ENCODE peak calls at places on chromosomes 5 and 9, in four cellular contexts. One of them, this sample, is unnamed.
A peak's percentile ranks its signal among the peaks of the same experiment; 100 is the strongest.

GRCh38 chr9:79490657-79491250 is 81.0 kb upstream of the TLE4 start:
- DNase-seq in LNCaP clone FGC: peak; percentile 26
- DNase-seq in colonic mucosa: no peak
- DNase-seq in thoracic aorta: no peak
- DNase-seq in this sample: no peak

GRCh38 chr5:108642170-108642906 is 105.4 kb upstream of the FER start:
- DNase-seq in LNCaP clone FGC: peak; percentile 46
- DNase-seq in colonic mucosa: peak; percentile 66
- DNase-seq in thoracic aorta: no peak
- DNase-seq in this sample: peak; percentile 35

GRCh38 chr5:145375521-145375920 is 459.6 kb downstream of the PRELID2 start:
- DNase-seq in colonic mucosa: no peak
- DNase-seq in thoracic aorta: no peak
- DNase-seq in LNCaP clone FGC: no peak
- DNase-seq in this sample: no peak

GRCh38 chr9:129506892-129507291 is 114.0 kb downstream of the C9orf50 start:
- DNase-seq in thoracic aorta: no peak
- DNase-seq in colonic mucosa: no peak
- DNase-seq in LNCaP clone FGC: no peak
- DNase-seq in this sample: no peak

GRCh38 chr5:124252751-124253146 is 493.7 kb downstream of the ZNF608 start:
- DNase-seq in colonic mucosa: no peak
- DNase-seq in LNCaP clone FGC: no peak
- DNase-seq in thoracic aorta: no peak
- DNase-seq in this sample: no peak

GRCh38 chr9:69180200-69180599 is 6.1 kb downstream of the TJP2 start:
- DNase-seq in LNCaP clone FGC: no peak
- DNase-seq in thoracic aorta: no peak
- DNase-seq in colonic mucosa: no peak
- DNase-seq in this sample: no peak

GRCh38 chr9:98479967-98480847 is 224.8 kb upstream of the TBC1D2 start:
- DNase-seq in colonic mucosa: no peak
- DNase-seq in LNCaP clone FGC: no peak
- DNase-seq in thoracic aorta: no peak
- DNase-seq in this sample: no peak

GRCh38 chr5:150461231-150461630 is 11.7 kb upstream of the RPS14 start:
- DNase-seq in colonic mucosa: no peak
- DNase-seq in LNCaP clone FGC: no peak
- DNase-seq in thoracic aorta: no peak
- DNase-seq in this sample: no peak

GRCh38 chr5:157026789-157027424 is 32.0 kb downstream of the HAVCR1 start:
- DNase-seq in LNCaP clone FGC: peak; percentile 62
- DNase-seq in thoracic aorta: no peak
- DNase-seq in colonic mucosa: peak; percentile 34
- DNase-seq in this sample: peak; percentile 43

GRCh38 chr5:59416441-59416840 is 477.1 kb downstream of the PDE4D start:
- DNase-seq in LNCaP clone FGC: no peak
- DNase-seq in thoracic aorta: no peak
- DNase-seq in colonic mucosa: no peak
- DNase-seq in this sample: no peak

GRCh38 chr9:124079176-124079925 is 67.8 kb downstream of the LHX2 start:
- DNase-seq in thoracic aorta: no peak
- DNase-seq in colonic mucosa: no peak
- DNase-seq in LNCaP clone FGC: no peak
- DNase-seq in this sample: no peak

GRCh38 chr9:3498691-3499090 is 27.1 kb downstream of the RFX3 start:
- DNase-seq in LNCaP clone FGC: no peak
- DNase-seq in colonic mucosa: no peak
- DNase-seq in thoracic aorta: no peak
- DNase-seq in this sample: no peak

GRCh38 chr5:143585970-143586369 is 182.5 kb upstream of the NR3C1 start:
- DNase-seq in LNCaP clone FGC: no peak
- DNase-seq in colonic mucosa: no peak
- DNase-seq in thoracic aorta: no peak
- DNase-seq in this sample: no peak

GRCh38 chr5:149497357-149497756 is 53.9 kb downstream of the CSNK1A1 start:
- DNase-seq in LNCaP clone FGC: no peak
- DNase-seq in thoracic aorta: no peak
- DNase-seq in colonic mucosa: no peak
- DNase-seq in this sample: no peak

GRCh38 chr9:36603006-36603405 is 30.3 kb downstream of the MELK start:
- DNase-seq in LNCaP clone FGC: no peak
- DNase-seq in thoracic aorta: no peak
- DNase-seq in colonic mucosa: no peak
- DNase-seq in this sample: no peak

GRCh38 chr9:11966804-11967203 is 726.4 kb upstream of the TYRP1 start:
- DNase-seq in LNCaP clone FGC: no peak
- DNase-seq in thoracic aorta: no peak
- DNase-seq in colonic mucosa: no peak
- DNase-seq in this sample: no peak

GRCh38 chr9:119836036-119836435 is 466.8 kb upstream of the BRINP1 start:
- DNase-seq in LNCaP clone FGC: no peak
- DNase-seq in colonic mucosa: no peak
- DNase-seq in thoracic aorta: no peak
- DNase-seq in this sample: no peak

GRCh38 chr9:20570756-20571155 is 51.5 kb downstream of the MLLT3 start:
- DNase-seq in LNCaP clone FGC: no peak
- DNase-seq in thoracic aorta: no peak
- DNase-seq in colonic mucosa: no peak
- DNase-seq in this sample: no peak

GRCh38 chr5:96144289-96144688 is 182.6 kb upstream of the ELL2 start:
- DNase-seq in LNCaP clone FGC: no peak
- DNase-seq in thoracic aorta: no peak
- DNase-seq in colonic mucosa: peak; percentile 35
- DNase-seq in this sample: peak; percentile 86

GRCh38 chr9:118422513-118422912 is 718.3 kb downstream of the TLR4 start:
- DNase-seq in colonic mucosa: no peak
- DNase-seq in thoracic aorta: no peak
- DNase-seq in LNCaP clone FGC: no peak
- DNase-seq in this sample: no peak

GRCh38 chr5:38835887-38836286 is 9.9 kb upstream of the OSMR start:
- DNase-seq in colonic mucosa: no peak
- DNase-seq in thoracic aorta: no peak
- DNase-seq in LNCaP clone FGC: no peak
- DNase-seq in this sample: no peak

GRCh38 chr9:83956288-83957028 is 23.6 kb downstream of the HNRNPK start:
- DNase-seq in thoracic aorta: peak; percentile 14
- DNase-seq in LNCaP clone FGC: no peak
- DNase-seq in colonic mucosa: peak; percentile 91
- DNase-seq in this sample: peak; percentile 59

GRCh38 chr9:111588846-111589245 is 10.6 kb downstream of the PTGR1 start:
- DNase-seq in LNCaP clone FGC: no peak
- DNase-seq in thoracic aorta: no peak
- DNase-seq in colonic mucosa: no peak
- DNase-seq in this sample: no peak

GRCh38 chr9:93111371-93112115 is 15.5 kb downstream of the CARD19 start:
- DNase-seq in thoracic aorta: no peak
- DNase-seq in LNCaP clone FGC: no peak
- DNase-seq in colonic mucosa: no peak
- DNase-seq in this sample: no peak

GRCh38 chr5:9545959-9546851 is at the start of gene SEMA5A:
- DNase-seq in colonic mucosa: peak; percentile 91
- DNase-seq in LNCaP clone FGC: no peak
- DNase-seq in thoracic aorta: no peak
- DNase-seq in this sample: peak; percentile 80

GRCh38 chr5:140986117-140986521 is 19.8 kb downstream of the PCDHAC2 start:
- DNase-seq in colonic mucosa: no peak
- DNase-seq in thoracic aorta: no peak
- DNase-seq in LNCaP clone FGC: no peak
- DNase-seq in this sample: no peak

GRCh38 chr5:66652818-66653217 is 56.6 kb downstream of the MAST4 start:
- DNase-seq in LNCaP clone FGC: no peak
- DNase-seq in colonic mucosa: no peak
- DNase-seq in thoracic aorta: no peak
- DNase-seq in this sample: no peak

GRCh38 chr5:31232273-31232888 is 38.9 kb downstream of the CDH6 start:
- DNase-seq in thoracic aorta: no peak
- DNase-seq in colonic mucosa: peak; percentile 22
- DNase-seq in LNCaP clone FGC: peak; percentile 36
- DNase-seq in this sample: no peak

GRCh38 chr9:99745085-99745484 is 76.6 kb upstream of the NR4A3 start:
- DNase-seq in LNCaP clone FGC: no peak
- DNase-seq in thoracic aorta: no peak
- DNase-seq in colonic mucosa: no peak
- DNase-seq in this sample: no peak
- H3K4me3 ChIP-seq in LNCaP clone FGC: no peak overlapping the region
- H3K4me3 ChIP-seq in thoracic aorta: no peak overlapping the region
- H3K4me3 ChIP-seq in colonic mucosa: no peak overlapping the region
- H3K4me3 ChIP-seq in this sample: no peak overlapping the region

GRCh38 chr9:96854877-96855273 is 561 bp upstream of the ZNF782 start:
- DNase-seq in thoracic aorta: no peak
- DNase-seq in colonic mucosa: no peak
- DNase-seq in LNCaP clone FGC: no peak
- DNase-seq in this sample: no peak
- H3K4me3 ChIP-seq in thoracic aorta: peak overlapping the region; percentile 87
- H3K4me3 ChIP-seq in colonic mucosa: peak overlapping the region; percentile 76
- H3K4me3 ChIP-seq in LNCaP clone FGC: peak overlapping the region; percentile 83
- H3K4me3 ChIP-seq in this sample: peak overlapping the region; percentile 72

GRCh38 chr9:21686738-21687137 is 115.7 kb upstream of the MTAP start:
- DNase-seq in colonic mucosa: no peak
- DNase-seq in thoracic aorta: no peak
- DNase-seq in LNCaP clone FGC: no peak
- DNase-seq in this sample: no peak

GRCh38 chr9:21687351-21687750 is 115.1 kb upstream of the MTAP start:
- DNase-seq in thoracic aorta: no peak
- DNase-seq in colonic mucosa: no peak
- DNase-seq in LNCaP clone FGC: no peak
- DNase-seq in this sample: no peak

GRCh38 chr9:21689851-21690250 is 112.6 kb upstream of the MTAP start:
- DNase-seq in LNCaP clone FGC: no peak
- DNase-seq in colonic mucosa: no peak
- DNase-seq in thoracic aorta: no peak
- DNase-seq in this sample: no peak

GRCh38 chr9:21690561-21690960 is 111.9 kb upstream of the MTAP start:
- DNase-seq in LNCaP clone FGC: no peak
- DNase-seq in thoracic aorta: no peak
- DNase-seq in colonic mucosa: no peak
- DNase-seq in this sample: no peak

DNA sequence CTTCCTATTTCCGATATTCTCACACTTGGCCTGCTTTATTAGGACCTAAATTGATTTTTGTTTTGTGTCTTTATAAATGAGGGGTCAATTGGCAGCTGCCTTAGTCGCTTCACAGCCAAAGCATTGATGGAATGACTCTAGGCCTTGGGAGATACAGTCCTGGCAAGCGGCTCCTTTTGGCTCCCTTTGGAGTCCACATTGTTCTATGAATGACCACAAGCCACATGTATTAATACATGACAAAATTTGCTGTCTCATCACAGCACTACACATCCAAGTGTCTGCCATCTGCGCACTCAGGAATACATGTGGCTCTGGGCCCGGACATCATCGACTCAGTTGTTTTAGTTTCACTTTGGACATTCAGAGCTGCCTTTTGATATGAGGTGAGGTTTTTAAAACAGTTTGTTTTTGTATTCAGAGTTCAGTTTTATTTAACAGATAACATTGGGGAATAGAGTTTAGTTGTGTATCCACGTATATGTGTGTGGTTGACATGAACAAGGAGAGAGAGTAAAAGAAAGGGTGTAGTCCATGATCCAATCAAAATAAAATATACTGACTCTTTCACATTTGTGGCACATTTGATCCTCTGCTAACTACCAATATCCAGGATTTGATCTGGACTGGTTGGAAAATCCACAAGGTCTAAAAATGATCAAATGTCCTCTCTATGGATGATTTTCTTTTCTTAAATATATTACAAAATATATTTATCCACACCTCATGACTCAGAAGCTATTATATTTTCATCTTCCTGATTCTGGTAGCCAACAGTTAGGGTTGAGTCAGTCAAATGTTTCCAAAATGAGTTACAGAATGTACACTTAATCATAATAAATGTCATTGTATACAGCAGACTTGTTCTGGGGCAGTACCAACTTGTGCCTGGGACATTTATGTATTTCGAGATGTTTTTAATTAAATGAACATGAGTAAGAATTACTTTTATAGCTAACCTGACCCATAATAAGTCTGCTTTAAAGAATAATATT is 114.0 kb upstream of the MTAP start:
- DNase-seq in thoracic aorta: no peak
- DNase-seq in LNCaP clone FGC: no peak
- DNase-seq in colonic mucosa: no peak
- DNase-seq in this sample: no peak
- H3K4me3 ChIP-seq in thoracic aorta: no peak overlapping the region
- H3K4me3 ChIP-seq in LNCaP clone FGC: no peak overlapping the region
- H3K4me3 ChIP-seq in colonic mucosa: no peak overlapping the region
- H3K4me3 ChIP-seq in this sample: no peak overlapping the region

GRCh38 chr9:136437430-136437829 is 2.2 kb downstream of the INPP5E start:
- DNase-seq in colonic mucosa: no peak
- DNase-seq in thoracic aorta: no peak
- DNase-seq in LNCaP clone FGC: no peak
- DNase-seq in this sample: no peak
- H3K4me3 ChIP-seq in colonic mucosa: no peak overlapping the region
- H3K4me3 ChIP-seq in thoracic aorta: peak overlapping the region; percentile 98
- H3K4me3 ChIP-seq in LNCaP clone FGC: no peak overlapping the region
- H3K4me3 ChIP-seq in this sample: peak overlapping the region; percentile 92

GRCh38 chr9:76001494-76001893 is 111.0 kb downstream of the PCSK5 start:
- DNase-seq in colonic mucosa: no peak
- DNase-seq in thoracic aorta: no peak
- DNase-seq in LNCaP clone FGC: no peak
- DNase-seq in this sample: no peak
- H3K4me3 ChIP-seq in colonic mucosa: no peak overlapping the region
- H3K4me3 ChIP-seq in thoracic aorta: no peak overlapping the region
- H3K4me3 ChIP-seq in LNCaP clone FGC: no peak overlapping the region
- H3K4me3 ChIP-seq in this sample: no peak overlapping the region

DNA sequence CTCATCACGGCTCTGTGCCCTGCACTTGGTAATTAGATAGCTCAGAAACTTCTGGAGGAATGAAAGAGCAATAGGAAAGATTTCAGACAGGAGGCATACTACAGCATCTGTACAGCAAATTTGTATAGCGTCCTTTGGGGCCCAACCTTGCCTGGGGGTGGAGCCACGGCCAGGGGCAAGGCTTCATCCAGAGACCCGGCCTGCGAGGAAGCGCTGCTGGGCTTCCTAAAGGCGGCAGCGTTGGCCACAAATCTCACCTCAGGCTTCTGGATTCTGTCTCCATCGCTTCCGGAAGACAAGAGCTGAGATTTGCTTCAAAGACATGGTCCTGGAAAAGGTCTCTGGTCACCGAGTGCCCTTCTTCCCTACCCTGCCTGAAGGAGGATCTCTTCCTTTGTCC is 12.2 kb upstream of the SPATA31D1 start:
- DNase-seq in thoracic aorta: no peak
- DNase-seq in LNCaP clone FGC: no peak
- DNase-seq in colonic mucosa: no peak
- DNase-seq in this sample: no peak
- H3K4me3 ChIP-seq in thoracic aorta: no peak overlapping the region
- H3K4me3 ChIP-seq in LNCaP clone FGC: no peak overlapping the region
- H3K4me3 ChIP-seq in colonic mucosa: no peak overlapping the region
- H3K4me3 ChIP-seq in this sample: no peak overlapping the region

This sample was measured in prostate gland.